ENCODE peak calls at places on chromosomes 5 and 9, in four cellular contexts. P is stimulated activated CD4-positive, alpha-beta T cell treated with anti-CD3 and anti-CD28 coated beads, Interleukin-1b, Interleukin-23, amount 100 ng/mL, for 24 hours; G is heart right ventricle; J is A549. Z is an unnamed sample.

GRCh38 chr5:34789021-34789531 is 49.9 kb upstream of the TTC23L start:
- DNase-seq in J (no peak), P (no peak), G (no peak), Z (no peak)

GRCh38 chr9:19989213-19989612 is 200.4 kb upstream of the SLC24A2 start:
- DNase-seq in G (no peak), J (no peak), P (no peak), Z (no peak)

GRCh38 chr9:134068742-134069535 is 1.1 kb upstream of the BRD3 start:
- DNase-seq in P (no peak), J (no peak), G (no peak), Z (no peak)

GRCh38 chr5:142368529-142368928 is 43.7 kb upstream of the SPRY4 start:
- DNase-seq in P (no peak), J (no peak), G (no peak), Z (no peak)

GRCh38 chr9:120723547-120723946 is 9.3 kb upstream of the MEGF9 start:
- DNase-seq in P (no peak), G (no peak), J (no peak), Z (no peak)

GRCh38 chr9:26292943-26293342 is 599.7 kb downstream of the CAAP1 start:
- DNase-seq in G (no peak), J (peak; percentile 12), P (no peak), Z (no peak)

GRCh38 chr9:21031091-21031817 is at the start of gene HACD4:
- DNase-seq in P (peak; percentile 51), J (peak; percentile 48), G (peak; percentile 34), Z (peak; percentile 72)

GRCh38 chr5:31485376-31486207 is 46.3 kb downstream of the DROSHA start:
- DNase-seq in J (no peak), P (no peak), G (no peak), Z (no peak)

GRCh38 chr9:87547665-87548064 is 50.0 kb downstream of the DAPK1 start:
- DNase-seq in P (no peak), G (no peak), J (no peak), Z (no peak)

GRCh38 chr5:127909821-127910220 is 173.7 kb upstream of the SLC12A2 start:
- DNase-seq in J (no peak), G (no peak), P (no peak), Z (no peak)

GRCh38 chr5:118249386-118249785 is 739.0 kb downstream of the DTWD2 start:
- DNase-seq in G (no peak), J (no peak), P (no peak), Z (no peak)

GRCh38 chr5:131000289-131000688 is 164.8 kb downstream of the HINT1 start:
- DNase-seq in G (no peak), J (no peak), P (no peak), Z (no peak)

GRCh38 chr9:18857769-18858168 is 175.2 kb downstream of the SAXO1 start:
- DNase-seq in J (no peak), G (no peak), P (no peak), Z (no peak)

Z was measured in left ventricle myocardium superior.